ENCODE peak calls at places on chromosomes 7 and 10, in seven cellular contexts. H is ACHN; S is tibial nerve; O is stimulated activated CD4-positive, alpha-beta T cell treated with anti-CD3 and anti-CD28 coated beads, Interleukin-2, amount 100 ng/mL, for 48 hours; N is right cardiac atrium; D is body of pancreas; X is Kasumi-1. Y is an unnamed sample.

GRCh38 chr7:111056371-111056770 is 34.6 kb upstream of the LRRN3 start:
- DNase-seq in D (no peak), N (no peak), H (no peak), X (no peak), O (no peak), S (no peak), Y (no peak)

GRCh38 chr10:69960606-69961167 is 92.0 kb upstream of the MACROH2A2 start:
- DNase-seq in S (no peak), X (no peak), O (no peak), N (no peak), H (no peak), D (no peak), Y (no peak)

GRCh38 chr10:128485701-128486235 is 359.5 kb upstream of the MKI67 start:
- DNase-seq in N (no peak), H (no peak), D (no peak), S (no peak), O (no peak), X (no peak), Y (no peak)

GRCh38 chr7:140022582-140023211 is 40.1 kb downstream of the PARP12 start:
- DNase-seq in D (peak; percentile 63), X (no peak), O (no peak), H (no peak), N (no peak), S (no peak), Y (no peak)

GRCh38 chr7:99848420-99849216 is 20.8 kb downstream of the CYP3A43 start:
- DNase-seq in N (no peak), H (no peak), D (no peak), O (no peak), X (no peak), S (no peak), Y (peak; percentile 30)

GRCh38 chr10:54815583-54815982 is 14.6 kb upstream of the PCDH15 start:
- DNase-seq in H (no peak), D (no peak), O (no peak), S (no peak), N (no peak), X (no peak), Y (no peak)

GRCh38 chr7:156942708-156943090 is 6.8 kb upstream of the NOM1 start:
- DNase-seq in H (no peak), S (no peak), O (no peak), D (peak; percentile 60), N (no peak), X (no peak), Y (no peak)

GRCh38 chr7:130891254-130892094 is 157.5 kb upstream of the KLF14 start:
- DNase-seq in X (no peak), N (peak; percentile 72), O (no peak), H (peak; percentile 96), S (peak; percentile 63), D (peak; percentile 54), Y (no peak)

GRCh38 chr7:24704311-24704710 is 53.0 kb downstream of the GSDME start:
- DNase-seq in S (no peak), D (no peak), N (peak; percentile 71), H (no peak), O (no peak), X (no peak), Y (no peak)

GRCh38 chr10:71025535-71025934 is 137.2 kb upstream of the PCBD1 start:
- DNase-seq in H (no peak), O (no peak), X (no peak), D (no peak), S (no peak), N (no peak), Y (no peak)

GRCh38 chr7:29639386-29639785 is 75.8 kb downstream of the PRR15 start:
- DNase-seq in S (no peak), O (no peak), D (no peak), H (no peak), X (no peak), N (no peak), Y (no peak)

GRCh38 chr7:43870316-43870715 is 999 bp upstream of the MRPS24 start:
- DNase-seq in H (peak; percentile 28), N (no peak), D (no peak), O (no peak), X (no peak), S (no peak), Y (no peak)

GRCh38 chr10:88541116-88541626 is 41.9 kb downstream of the RNLS start:
- DNase-seq in H (no peak), D (no peak), S (no peak), X (no peak), N (no peak), O (no peak), Y (no peak)